ENCODE peak calls at places on chromosome 4, in eight cellular contexts. One of them, this sample, is unnamed.

GRCh38 chr4:39576268-39576667 is 49.0 kb upstream of the UGDH start:
- DNase-seq in activated CD4-positive, alpha-beta memory T cell treated with anti-CD3 and anti-CD28 coated beads, Interleukin-2, amount 10 ng/mL, durations not matched to agents 7 days and 5 days: no peak
- DNase-seq in NCI-H1092 treated with DMSO at 0.1 percent for 48 hours: no peak
- DNase-seq in stimulated activated CD8-positive, alpha-beta memory T cell treated with anti-CD3 and anti-CD28 coated beads, Interleukin-2, amount 100 ng/mL, for 1 hour: no peak
- DNase-seq in ecto neural progenitor cell: no peak
- DNase-seq in CD4-positive, alpha-beta T cell: no peak
- DNase-seq in erythroblast: no peak
- DNase-seq in neural crest cell: no peak
- DNase-seq in this sample: no peak

GRCh38 chr4:161799687-161800086 is 364.1 kb downstream of the FSTL5 start:
- DNase-seq in neural crest cell: no peak
- DNase-seq in activated CD4-positive, alpha-beta memory T cell treated with anti-CD3 and anti-CD28 coated beads, Interleukin-2, amount 10 ng/mL, durations not matched to agents 7 days and 5 days: no peak
- DNase-seq in ecto neural progenitor cell: no peak
- DNase-seq in NCI-H1092 treated with DMSO at 0.1 percent for 48 hours: peak; percentile 95
- DNase-seq in CD4-positive, alpha-beta T cell: no peak
- DNase-seq in stimulated activated CD8-positive, alpha-beta memory T cell treated with anti-CD3 and anti-CD28 coated beads, Interleukin-2, amount 100 ng/mL, for 1 hour: no peak
- DNase-seq in erythroblast: no peak
- DNase-seq in this sample: peak; percentile 89

GRCh38 chr4:102598102-102598758 is 97.1 kb downstream of the NFKB1 start:
- DNase-seq in neural crest cell: no peak
- DNase-seq in activated CD4-positive, alpha-beta memory T cell treated with anti-CD3 and anti-CD28 coated beads, Interleukin-2, amount 10 ng/mL, durations not matched to agents 7 days and 5 days: no peak
- DNase-seq in ecto neural progenitor cell: no peak
- DNase-seq in erythroblast: no peak
- DNase-seq in stimulated activated CD8-positive, alpha-beta memory T cell treated with anti-CD3 and anti-CD28 coated beads, Interleukin-2, amount 100 ng/mL, for 1 hour: no peak
- DNase-seq in CD4-positive, alpha-beta T cell: no peak
- DNase-seq in NCI-H1092 treated with DMSO at 0.1 percent for 48 hours: no peak
- DNase-seq in this sample: no peak

GRCh38 chr4:145567471-145567870 is 51.7 kb upstream of the MMAA start:
- DNase-seq in stimulated activated CD8-positive, alpha-beta memory T cell treated with anti-CD3 and anti-CD28 coated beads, Interleukin-2, amount 100 ng/mL, for 1 hour: no peak
- DNase-seq in activated CD4-positive, alpha-beta memory T cell treated with anti-CD3 and anti-CD28 coated beads, Interleukin-2, amount 10 ng/mL, durations not matched to agents 7 days and 5 days: no peak
- DNase-seq in erythroblast: no peak
- DNase-seq in NCI-H1092 treated with DMSO at 0.1 percent for 48 hours: no peak
- DNase-seq in ecto neural progenitor cell: no peak
- DNase-seq in neural crest cell: no peak
- DNase-seq in CD4-positive, alpha-beta T cell: no peak
- DNase-seq in this sample: no peak

GRCh38 chr4:145956288-145956890 is 17.8 kb upstream of the ZNF827 start:
- DNase-seq in erythroblast: peak; percentile 64
- DNase-seq in stimulated activated CD8-positive, alpha-beta memory T cell treated with anti-CD3 and anti-CD28 coated beads, Interleukin-2, amount 100 ng/mL, for 1 hour: no peak
- DNase-seq in CD4-positive, alpha-beta T cell: peak; percentile 11
- DNase-seq in activated CD4-positive, alpha-beta memory T cell treated with anti-CD3 and anti-CD28 coated beads, Interleukin-2, amount 10 ng/mL, durations not matched to agents 7 days and 5 days: peak; percentile 19
- DNase-seq in neural crest cell: peak; percentile 49
- DNase-seq in NCI-H1092 treated with DMSO at 0.1 percent for 48 hours: peak; percentile 29
- DNase-seq in ecto neural progenitor cell: no peak
- DNase-seq in this sample: peak; percentile 54

GRCh38 chr4:6703786-6704185 is 5.9 kb downstream of the MRFAP1L1 start:
- DNase-seq in stimulated activated CD8-positive, alpha-beta memory T cell treated with anti-CD3 and anti-CD28 coated beads, Interleukin-2, amount 100 ng/mL, for 1 hour: no peak
- DNase-seq in ecto neural progenitor cell: no peak
- DNase-seq in CD4-positive, alpha-beta T cell: no peak
- DNase-seq in NCI-H1092 treated with DMSO at 0.1 percent for 48 hours: no peak
- DNase-seq in neural crest cell: no peak
- DNase-seq in erythroblast: peak; percentile 57
- DNase-seq in activated CD4-positive, alpha-beta memory T cell treated with anti-CD3 and anti-CD28 coated beads, Interleukin-2, amount 10 ng/mL, durations not matched to agents 7 days and 5 days: no peak
- DNase-seq in this sample: no peak

GRCh38 chr4:147157860-147158701 is 212.4 kb upstream of the TTC29 start:
- DNase-seq in activated CD4-positive, alpha-beta memory T cell treated with anti-CD3 and anti-CD28 coated beads, Interleukin-2, amount 10 ng/mL, durations not matched to agents 7 days and 5 days: no peak
- DNase-seq in neural crest cell: peak; percentile 29
- DNase-seq in stimulated activated CD8-positive, alpha-beta memory T cell treated with anti-CD3 and anti-CD28 coated beads, Interleukin-2, amount 100 ng/mL, for 1 hour: no peak
- DNase-seq in erythroblast: no peak
- DNase-seq in ecto neural progenitor cell: peak; percentile 77
- DNase-seq in CD4-positive, alpha-beta T cell: no peak
- DNase-seq in NCI-H1092 treated with DMSO at 0.1 percent for 48 hours: no peak
- DNase-seq in this sample: no peak

GRCh38 chr4:95363966-95364365 is 184.8 kb downstream of the UNC5C start:
- DNase-seq in NCI-H1092 treated with DMSO at 0.1 percent for 48 hours: no peak
- DNase-seq in neural crest cell: no peak
- DNase-seq in erythroblast: no peak
- DNase-seq in CD4-positive, alpha-beta T cell: no peak
- DNase-seq in activated CD4-positive, alpha-beta memory T cell treated with anti-CD3 and anti-CD28 coated beads, Interleukin-2, amount 10 ng/mL, durations not matched to agents 7 days and 5 days: no peak
- DNase-seq in ecto neural progenitor cell: no peak
- DNase-seq in stimulated activated CD8-positive, alpha-beta memory T cell treated with anti-CD3 and anti-CD28 coated beads, Interleukin-2, amount 100 ng/mL, for 1 hour: no peak
- DNase-seq in this sample: peak; percentile 23

GRCh38 chr4:25928956-25929336 is 14.9 kb downstream of the SMIM20 start:
- DNase-seq in erythroblast: no peak
- DNase-seq in neural crest cell: no peak
- DNase-seq in activated CD4-positive, alpha-beta memory T cell treated with anti-CD3 and anti-CD28 coated beads, Interleukin-2, amount 10 ng/mL, durations not matched to agents 7 days and 5 days: no peak
- DNase-seq in ecto neural progenitor cell: no peak
- DNase-seq in stimulated activated CD8-positive, alpha-beta memory T cell treated with anti-CD3 and anti-CD28 coated beads, Interleukin-2, amount 100 ng/mL, for 1 hour: no peak
- DNase-seq in NCI-H1092 treated with DMSO at 0.1 percent for 48 hours: no peak
- DNase-seq in CD4-positive, alpha-beta T cell: no peak
- DNase-seq in this sample: peak; percentile 79

GRCh38 chr4:40630335-40631021 is 814 bp upstream of the RBM47 start:
- DNase-seq in neural crest cell: no peak
- DNase-seq in CD4-positive, alpha-beta T cell: no peak
- DNase-seq in ecto neural progenitor cell: peak; percentile 68
- DNase-seq in NCI-H1092 treated with DMSO at 0.1 percent for 48 hours: no peak
- DNase-seq in erythroblast: no peak
- DNase-seq in stimulated activated CD8-positive, alpha-beta memory T cell treated with anti-CD3 and anti-CD28 coated beads, Interleukin-2, amount 100 ng/mL, for 1 hour: no peak
- DNase-seq in activated CD4-positive, alpha-beta memory T cell treated with anti-CD3 and anti-CD28 coated beads, Interleukin-2, amount 10 ng/mL, durations not matched to agents 7 days and 5 days: no peak
- DNase-seq in this sample: no peak

GRCh38 chr4:121951570-121952110 is at the start of gene TRPC3:
- DNase-seq in activated CD4-positive, alpha-beta memory T cell treated with anti-CD3 and anti-CD28 coated beads, Interleukin-2, amount 10 ng/mL, durations not matched to agents 7 days and 5 days: peak; percentile 32
- DNase-seq in stimulated activated CD8-positive, alpha-beta memory T cell treated with anti-CD3 and anti-CD28 coated beads, Interleukin-2, amount 100 ng/mL, for 1 hour: no peak
- DNase-seq in neural crest cell: peak; percentile 20
- DNase-seq in ecto neural progenitor cell: peak; percentile 63
- DNase-seq in NCI-H1092 treated with DMSO at 0.1 percent for 48 hours: peak; percentile 27
- DNase-seq in erythroblast: peak; percentile 20
- DNase-seq in CD4-positive, alpha-beta T cell: no peak
- DNase-seq in this sample: peak; percentile 31

GRCh38 chr4:113179996-113180395 is 130.5 kb downstream of the ANK2 start:
- DNase-seq in activated CD4-positive, alpha-beta memory T cell treated with anti-CD3 and anti-CD28 coated beads, Interleukin-2, amount 10 ng/mL, durations not matched to agents 7 days and 5 days: no peak
- DNase-seq in stimulated activated CD8-positive, alpha-beta memory T cell treated with anti-CD3 and anti-CD28 coated beads, Interleukin-2, amount 100 ng/mL, for 1 hour: no peak
- DNase-seq in ecto neural progenitor cell: no peak
- DNase-seq in CD4-positive, alpha-beta T cell: no peak
- DNase-seq in neural crest cell: no peak
- DNase-seq in erythroblast: no peak
- DNase-seq in NCI-H1092 treated with DMSO at 0.1 percent for 48 hours: no peak
- DNase-seq in this sample: no peak

GRCh38 chr4:123102897-123103489 is 180.6 kb upstream of the NUDT6 start:
- DNase-seq in stimulated activated CD8-positive, alpha-beta memory T cell treated with anti-CD3 and anti-CD28 coated beads, Interleukin-2, amount 100 ng/mL, for 1 hour: no peak
- DNase-seq in activated CD4-positive, alpha-beta memory T cell treated with anti-CD3 and anti-CD28 coated beads, Interleukin-2, amount 10 ng/mL, durations not matched to agents 7 days and 5 days: no peak
- DNase-seq in neural crest cell: no peak
- DNase-seq in CD4-positive, alpha-beta T cell: no peak
- DNase-seq in NCI-H1092 treated with DMSO at 0.1 percent for 48 hours: peak; percentile 52
- DNase-seq in ecto neural progenitor cell: no peak
- DNase-seq in erythroblast: peak; percentile 57
- DNase-seq in this sample: peak; percentile 46

GRCh38 chr4:84878541-84878940 is 87.9 kb downstream of the WDFY3 start:
- DNase-seq in stimulated activated CD8-positive, alpha-beta memory T cell treated with anti-CD3 and anti-CD28 coated beads, Interleukin-2, amount 100 ng/mL, for 1 hour: no peak
- DNase-seq in neural crest cell: no peak
- DNase-seq in erythroblast: no peak
- DNase-seq in ecto neural progenitor cell: no peak
- DNase-seq in CD4-positive, alpha-beta T cell: no peak
- DNase-seq in NCI-H1092 treated with DMSO at 0.1 percent for 48 hours: no peak
- DNase-seq in activated CD4-positive, alpha-beta memory T cell treated with anti-CD3 and anti-CD28 coated beads, Interleukin-2, amount 10 ng/mL, durations not matched to agents 7 days and 5 days: no peak
- DNase-seq in this sample: no peak

This sample was measured in NCI-H69.